ENCODE peak calls at places on chromosomes 2 and 18, in five cellular contexts. T is cerebellar cortex, Z is GM23248, H is cardiac fibroblast, K is PC-9. O is an unnamed sample.

GRCh38 chr2:217086038-217086522 is 226.2 kb upstream of the TNP1 start:
- DNase-seq in T (peak), Z (peak), H (no peak), K (no peak), O (peak)

GRCh38 chr2:68193774-68194372 is 36.2 kb downstream of the PNO1 start:
- DNase-seq in T (no peak), Z (peak), H (peak), K (peak), O (peak)

GRCh38 chr2:150485114-150485870 is 2.2 kb downstream of the RND3 start:
- DNase-seq in T (no peak), Z (peak), H (peak), K (peak), O (peak)

GRCh38 chr2:43818761-43819160 is 19.9 kb downstream of the ABCG5 start:
- DNase-seq in T (no peak), Z (peak), H (peak), K (peak), O (peak)

GRCh38 chr2:203878060-203878459 is 10.5 kb downstream of the CTLA4 start:
- DNase-seq in T (no peak), Z (peak), H (no peak), K (no peak), O (no peak)

GRCh38 chr18:13428319-13428718 is 209.8 kb downstream of the LDLRAD4 start:
- DNase-seq in T (no peak), Z (no peak), H (no peak), K (no peak), O (no peak)

GRCh38 chr2:219274392-219274921 is 4.7 kb upstream of the DNAJB2 start:
- DNase-seq in T (no peak), Z (peak), H (peak), K (peak), O (peak)

GRCh38 chr2:205769879-205770278 is 87.6 kb downstream of the NRP2 start:
- DNase-seq in T (no peak), Z (no peak), H (no peak), K (no peak), O (no peak)

GRCh38 chr2:8680931-8681760 is 710 bp upstream of the ID2 start:
- DNase-seq in T (peak), Z (peak), H (peak), K (no peak), O (peak)

GRCh38 chr18:73564073-73564472 is 583.6 kb downstream of the FBXO15 start:
- DNase-seq in T (no peak), Z (peak), H (peak), K (peak), O (peak)

GRCh38 chr2:151302879-151303278 is 13.4 kb upstream of the NMI start:
- DNase-seq in T (no peak), Z (peak), H (peak), K (no peak), O (peak)

GRCh38 chr2:233017947-233018346 is 4.9 kb upstream of the NGEF start:
- DNase-seq in T (no peak), Z (no peak), H (no peak), K (no peak), O (no peak)

GRCh38 chr2:204544961-204545860 is at the start of gene PARD3B:
- DNase-seq in T (no peak), Z (peak), H (peak), K (peak), O (peak)

GRCh38 chr2:172829229-172829628 is 93.6 kb downstream of the RAPGEF4 start:
- DNase-seq in T (no peak), Z (peak), H (peak), K (peak), O (peak)

GRCh38 chr2:176334729-176335128 is 65.5 kb downstream of the MTX2 start:
- DNase-seq in T (no peak), Z (no peak), H (no peak), K (no peak), O (no peak)

GRCh38 chr2:157439792-157440186 is 4.1 kb downstream of the CYTIP start:
- DNase-seq in T (no peak), Z (no peak), H (no peak), K (no peak), O (no peak)

GRCh38 chr2:429575-430254 is 141.8 kb upstream of the ALKAL2 start:
- DNase-seq in T (no peak), Z (no peak), H (no peak), K (no peak), O (no peak)

GRCh38 chr2:59754336-59754735 is 799.1 kb downstream of the BCL11A start:
- DNase-seq in T (no peak), Z (no peak), H (no peak), K (no peak), O (no peak)

GRCh38 chr2:168611091-168611490 is 155.0 kb downstream of the CERS6 start:
- DNase-seq in T (no peak), Z (no peak), H (peak), K (no peak), O (no peak)

GRCh38 chr2:197184959-197185586 is 125.5 kb downstream of the ANKRD44 start:
- DNase-seq in T (peak), Z (no peak), H (peak), K (no peak), O (peak)

GRCh38 chr2:11701831-11702301 is 31.9 kb upstream of the NTSR2 start:
- DNase-seq in T (no peak), Z (no peak), H (no peak), K (peak), O (no peak)

GRCh38 chr2:196949116-196949515 is 22.6 kb upstream of the PGAP1 start:
- DNase-seq in T (no peak), Z (no peak), H (no peak), K (no peak), O (no peak)

GRCh38 chr2:117058366-117058765 is 756.1 kb upstream of the DDX18 start:
- DNase-seq in T (no peak), Z (no peak), H (no peak), K (no peak), O (no peak)

GRCh38 chr2:211854832-211855231 is 683.8 kb downstream of the ERBB4 start:
- DNase-seq in T (no peak), Z (no peak), H (no peak), K (no peak), O (no peak)

GRCh38 chr2:167333245-167333644 is 445.0 kb downstream of the XIRP2 start:
- DNase-seq in T (no peak), Z (peak), H (no peak), K (no peak), O (no peak)

GRCh38 chr18:62066121-62066818 is 120.6 kb downstream of the PIGN start:
- DNase-seq in T (no peak), Z (no peak), H (no peak), K (no peak), O (no peak)

GRCh38 chr2:72340665-72341064 is 193.0 kb upstream of the CYP26B1 start:
- DNase-seq in T (no peak), Z (peak), H (no peak), K (no peak), O (no peak)

GRCh38 chr2:107197601-107198000 is 311.6 kb upstream of the ST6GAL2 start:
- DNase-seq in T (no peak), Z (no peak), H (no peak), K (no peak), O (no peak)

GRCh38 chr2:3186766-3187165 is 190.9 kb downstream of the EIPR1 start:
- DNase-seq in T (no peak), Z (no peak), H (no peak), K (no peak), O (no peak)

O was measured in adipocyte.